ENCODE peak calls at places on chromosomes 5 and 9, in four cellular contexts. D is tibial artery; O is CD8-positive, alpha-beta T cell; L is ovary. G is an unnamed sample.

GRCh38 chr9:90642570-90643539 is at the start of gene DIRAS2:
- DNase-seq in O (no peak), L (no peak), D (peak), G (no peak)

GRCh38 chr5:1875481-1875842 is 7.3 kb downstream of the IRX4 start:
- DNase-seq in L (no peak), O (no peak), D (no peak), G (no peak)

GRCh38 chr9:35415769-35416427 is 74.0 kb upstream of the RUSC2 start:
- DNase-seq in D (no peak), O (no peak), L (no peak), G (no peak)

GRCh38 chr9:108784128-108784490 is 71.7 kb downstream of the ACTL7B start:
- DNase-seq in O (no peak), L (no peak), D (no peak), G (no peak)

GRCh38 chr5:138900281-138900965 is 25.3 kb upstream of the LRRTM2 start:
- DNase-seq in O (no peak), D (no peak), L (no peak), G (no peak)

GRCh38 chr5:10485142-10485795 is 43.6 kb downstream of the ROPN1L start:
- DNase-seq in D (peak), O (no peak), L (no peak), G (peak)

GRCh38 chr5:124738751-124739559 is 7.5 kb downstream of the ZNF608 start:
- DNase-seq in D (no peak), O (no peak), L (no peak), G (no peak)

GRCh38 chr9:132912131-132912530 is 32.3 kb downstream of the TSC1 start:
- DNase-seq in L (no peak), O (no peak), D (no peak), G (no peak)

GRCh38 chr5:113448224-113448623 is 13.4 kb upstream of the TSSK1B start:
- DNase-seq in L (no peak), O (no peak), D (no peak), G (no peak)

GRCh38 chr5:81164936-81165335 is 68.2 kb upstream of the CKMT2 start:
- DNase-seq in L (no peak), D (no peak), O (no peak), G (no peak)

GRCh38 chr5:109529987-109530386 is 120.2 kb upstream of the PJA2 start:
- DNase-seq in O (no peak), D (no peak), L (no peak), G (no peak)

GRCh38 chr9:33129886-33130284 is 37.3 kb downstream of the B4GALT1 start:
- DNase-seq in D (no peak), L (no peak), O (no peak), G (no peak)

GRCh38 chr9:14627513-14627912 is 65.7 kb downstream of the ZDHHC21 start:
- DNase-seq in O (no peak), L (no peak), D (no peak), G (no peak)

GRCh38 chr5:176474476-176474875 is 26.3 kb downstream of the FAF2 start:
- DNase-seq in D (no peak), L (no peak), O (no peak), G (no peak)

GRCh38 chr5:94154672-94155071 is 413.3 kb upstream of the POU5F2 start:
- DNase-seq in O (no peak), L (no peak), D (no peak), G (no peak)

GRCh38 chr5:58544926-58545325 is 37.9 kb upstream of the RAB3C start:
- DNase-seq in L (no peak), O (no peak), D (no peak), G (no peak)

GRCh38 chr9:94872921-94873511 is 146.5 kb downstream of the AOPEP start:
- DNase-seq in L (no peak), O (no peak), D (no peak), G (no peak)

GRCh38 chr9:21172156-21172555 is 5.7 kb upstream of the IFNA21 start:
- DNase-seq in D (no peak), L (no peak), O (no peak), G (no peak)

GRCh38 chr5:92704590-92704989 is 876.4 kb downstream of the NR2F1-AS1 start:
- DNase-seq in O (no peak), L (no peak), D (no peak), G (no peak)

GRCh38 chr9:135819905-135820304 is 87.4 kb downstream of the CAMSAP1 start:
- DNase-seq in L (no peak), D (peak), O (no peak), G (no peak)

GRCh38 chr9:1207681-1208080 is 157.5 kb downstream of the DMRT2 start:
- DNase-seq in L (no peak), D (no peak), O (no peak), G (no peak)

GRCh38 chr9:120928720-120929389 is 2.3 kb upstream of the TRAF1 start:
- DNase-seq in L (peak), O (peak), D (peak), G (peak)

GRCh38 chr9:105760053-105760452 is 65.7 kb downstream of the TMEM38B start:
- DNase-seq in L (no peak), D (no peak), O (no peak), G (no peak)

GRCh38 chr9:16184964-16185646 is 632.3 kb downstream of the CCDC171 start:
- DNase-seq in O (no peak), D (no peak), L (no peak), G (no peak)

GRCh38 chr9:129887210-129888084 is 52.2 kb downstream of the USP20 start:
- DNase-seq in O (peak), D (no peak), L (no peak), G (peak)

GRCh38 chr5:155768342-155768741 is 558.6 kb upstream of the SGCD start:
- DNase-seq in D (no peak), L (no peak), O (no peak), G (no peak)

GRCh38 chr9:129317179-129318011 is 139.3 kb upstream of the IER5L start:
- DNase-seq in L (peak), D (peak), O (no peak), G (peak)

GRCh38 chr5:178113141-178113787 is at the start of gene N4BP3:
- DNase-seq in L (peak), O (peak), D (no peak), G (peak)

GRCh38 chr5:168214071-168214470 is 77.4 kb upstream of the WWC1 start:
- DNase-seq in D (no peak), O (no peak), L (no peak), G (no peak)

GRCh38 chr5:68266457-68266856 is 50.9 kb downstream of the PIK3R1 start:
- DNase-seq in L (no peak), O (no peak), D (no peak), G (no peak)

GRCh38 chr5:68267044-68267443 is 51.5 kb downstream of the PIK3R1 start:
- DNase-seq in D (no peak), O (no peak), L (no peak), G (no peak)

GRCh38 chr5:68265822-68266395 is 50.4 kb downstream of the PIK3R1 start:
- DNase-seq in L (no peak), D (no peak), O (no peak), G (peak)

GRCh38 chr5:68265347-68265746 is 49.8 kb downstream of the PIK3R1 start:
- DNase-seq in D (no peak), O (no peak), L (no peak), G (no peak)

DNA sequence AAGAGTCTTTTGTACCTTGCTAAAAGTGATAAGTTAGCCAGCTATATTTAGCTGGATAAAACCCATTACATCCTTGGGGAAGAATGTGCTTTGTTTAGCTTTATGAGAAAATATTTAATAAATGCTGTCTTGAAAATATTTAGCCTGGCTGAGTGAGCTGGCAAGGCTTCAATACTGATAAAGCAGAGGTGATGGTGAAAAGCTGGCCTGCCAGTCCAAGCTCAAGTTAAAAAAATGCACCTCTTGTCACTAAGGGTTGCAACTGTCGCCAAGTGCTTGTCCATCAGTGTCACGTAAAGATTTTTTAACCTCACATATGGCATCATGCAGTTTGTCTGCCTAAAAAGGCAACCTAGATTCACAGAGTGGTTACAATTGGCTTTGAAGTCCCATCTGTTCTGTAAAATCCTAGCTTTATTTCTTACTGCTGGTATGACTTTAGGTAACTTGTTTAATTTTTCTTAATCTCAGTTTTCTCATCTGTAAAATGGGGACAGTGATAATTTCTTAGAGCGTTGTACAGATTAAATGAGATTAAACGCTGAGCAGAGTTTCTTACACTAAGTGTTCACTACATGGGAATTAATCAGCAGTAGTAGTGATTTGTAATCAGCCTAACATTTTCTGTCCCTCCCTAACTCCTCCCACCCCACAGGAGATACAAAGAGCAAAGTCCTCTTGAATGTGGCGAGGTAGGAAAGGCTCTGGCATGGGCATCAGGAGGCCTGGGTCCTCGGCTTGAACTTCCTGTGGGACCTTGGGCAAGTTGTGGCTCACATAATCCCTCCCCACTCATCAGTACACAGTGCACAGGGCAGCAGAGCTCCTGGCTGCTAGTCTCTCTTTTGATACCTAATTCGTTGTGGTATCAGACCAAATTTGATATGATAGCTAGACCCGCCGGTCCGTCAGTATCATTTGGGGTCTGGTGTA is 48.7 kb downstream of the PIK3R1 start:
- DNase-seq in D (no peak), O (no peak), L (no peak), G (peak)
- H3K27ac ChIP-seq in D (peak), O (no peak), L (no peak), G (peak)

GRCh38 chr9:87464992-87465378 is 32.7 kb upstream of the DAPK1 start:
- DNase-seq in L (no peak), O (no peak), D (no peak), G (no peak)

GRCh38 chr9:87464110-87464991 is 33.3 kb upstream of the DAPK1 start:
- DNase-seq in D (no peak), L (no peak), O (no peak), G (no peak)

GRCh38 chr9:87469833-87470465 is 27.7 kb upstream of the DAPK1 start:
- DNase-seq in L (no peak), O (no peak), D (no peak), G (no peak)

GRCh38 chr9:87467187-87467586 is 30.5 kb upstream of the DAPK1 start:
- DNase-seq in O (no peak), D (no peak), L (no peak), G (no peak)

DNA sequence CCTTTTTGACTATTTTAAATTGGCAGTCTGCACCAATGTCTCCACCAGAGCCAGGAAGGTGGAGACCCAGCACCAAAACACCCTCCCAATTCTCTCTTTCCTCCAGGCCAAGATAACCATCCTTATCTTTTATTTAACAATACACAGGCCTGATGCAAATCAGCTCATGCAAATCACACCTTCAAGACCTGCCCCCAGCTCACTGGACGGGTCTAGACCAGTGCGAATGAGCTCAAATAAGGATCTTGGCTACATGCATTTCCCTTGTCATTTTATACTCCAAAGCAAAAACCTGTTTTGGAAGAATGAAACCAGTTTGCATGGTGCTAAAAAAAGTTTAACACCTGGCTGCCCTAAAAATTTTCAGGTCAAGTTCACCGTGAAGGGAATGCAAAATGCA is 31.9 kb upstream of the DAPK1 start:
- DNase-seq in O (no peak), D (no peak), L (no peak), G (no peak)
- H3K4me3 ChIP-seq in O (no peak), D (no peak), L (no peak), G (no peak)

DNA sequence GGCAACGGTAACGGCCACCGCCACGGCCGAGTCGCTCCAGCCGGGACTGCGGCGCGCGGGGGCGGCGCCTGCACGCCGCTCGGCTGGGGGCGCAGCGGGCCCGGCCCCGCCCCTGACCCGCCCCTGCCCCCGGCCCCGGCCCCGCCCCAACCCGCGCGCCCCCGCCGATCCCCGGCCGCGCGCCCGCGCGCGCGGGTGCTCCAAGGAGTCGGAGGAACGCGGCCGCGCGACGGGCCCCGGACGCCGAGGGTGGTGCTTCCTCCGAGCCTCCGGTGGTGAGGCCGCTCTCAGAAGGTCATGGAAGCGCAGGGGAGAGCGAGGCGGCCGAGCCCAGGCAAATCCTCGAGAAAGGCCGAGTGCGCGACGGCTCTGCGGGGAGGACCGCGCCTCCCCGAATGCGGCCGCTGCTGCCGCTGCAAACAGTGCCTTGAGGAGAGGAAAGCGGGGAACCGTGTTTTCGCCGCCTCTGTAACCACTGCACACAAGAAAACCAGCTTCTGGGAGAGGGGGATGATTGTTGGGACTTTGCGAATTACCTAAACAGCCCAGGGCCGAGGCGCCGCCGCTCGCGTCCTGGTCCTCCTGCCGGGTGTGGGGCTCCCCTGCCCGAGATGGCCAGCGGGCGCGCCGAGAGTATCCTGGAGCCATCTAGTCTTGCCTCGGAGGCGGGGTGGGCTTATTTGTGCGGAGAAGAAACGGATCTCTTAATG is at the start of gene LIFR:
- DNase-seq in L (peak), O (no peak), D (peak), G (peak)
- H3K27ac ChIP-seq in L (peak), O (no peak), D (peak), G (peak)

GRCh38 chr9:127569819-127570401 is 42.2 kb upstream of the STXBP1 start:
- DNase-seq in O (peak), D (no peak), L (no peak), G (no peak)
- H3K4me3 ChIP-seq in O (peak), D (peak), L (peak), G (peak)

GRCh38 chr5:61534481-61535267 is 202.6 kb downstream of the ZSWIM6 start:
- DNase-seq in L (no peak), D (no peak), O (no peak), G (no peak)
- H3K27ac ChIP-seq in L (no peak), D (no peak), O (no peak), G (no peak)

DNA sequence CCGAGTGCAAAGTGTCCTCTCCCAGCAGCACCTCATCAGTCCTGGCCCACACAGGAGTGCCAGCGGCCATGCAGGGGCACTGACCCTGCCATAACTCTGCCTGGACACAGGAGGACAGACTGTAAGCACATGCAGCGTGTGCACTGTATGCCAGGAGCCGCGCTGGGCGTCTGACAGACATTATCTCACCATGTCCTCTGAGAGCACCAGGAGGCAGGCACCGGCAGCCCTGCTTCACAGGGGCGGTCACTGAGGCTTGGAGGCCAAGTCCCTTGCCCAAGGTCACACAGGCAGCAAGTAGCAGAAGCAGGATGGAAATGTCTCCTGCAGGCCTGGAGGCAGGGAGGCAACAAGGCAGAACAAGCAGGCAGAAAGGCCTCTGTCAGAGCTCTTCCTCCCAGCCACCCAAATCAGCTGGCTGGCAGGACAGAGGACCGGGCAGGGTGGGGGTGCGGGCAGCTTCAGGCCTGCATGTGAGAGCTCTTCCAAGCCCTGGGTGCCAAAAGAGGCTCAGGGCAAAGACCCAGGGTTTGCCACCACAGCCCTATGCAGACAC is 8.4 kb downstream of the EEIG1 start:
- DNase-seq in D (no peak), O (peak), L (peak), G (peak)
- H3K4me3 ChIP-seq in D (no peak), O (peak), L (no peak), G (no peak)